ENCODE peak calls at places on chromosomes 16 and 17, in four cellular contexts. N is psoas muscle, F is brain microvascular endothelial cell, Z is heart left ventricle. P is an unnamed sample.

GRCh38 chr17:37507108-37507507 is 17.4 kb downstream of the DUSP14 start:
- DNase-seq in Z (no peak), F (no peak), N (no peak), P (no peak)

GRCh38 chr17:41907633-41908539 is 10.9 kb downstream of the ACLY start:
- DNase-seq in N (no peak), F (no peak), Z (no peak), P (no peak)

GRCh38 chr17:40341808-40342574 is 22.5 kb downstream of the GJD3 start:
- DNase-seq in F (peak), Z (peak), N (peak), P (peak)

GRCh38 chr16:14135704-14136103 is 64.6 kb downstream of the MRTFB start:
- DNase-seq in N (no peak), Z (no peak), F (no peak), P (no peak)

GRCh38 chr17:8376302-8377067 is at the start of gene KRABD2:
- DNase-seq in F (peak), N (peak), Z (peak), P (peak)

GRCh38 chr16:86798247-86799041 is 220.1 kb downstream of the FOXL1 start:
- DNase-seq in F (no peak), Z (no peak), N (no peak), P (no peak)

GRCh38 chr17:65294184-65294719 is 157.1 kb downstream of the RGS9 start:
- DNase-seq in N (peak), Z (peak), F (peak), P (peak)

GRCh38 chr17:1000597-1001490 is 3.9 kb downstream of the TIMM22 start:
- DNase-seq in N (no peak), F (peak), Z (peak), P (no peak)

GRCh38 chr16:11627822-11628457 is 40.3 kb upstream of the SNN start:
- DNase-seq in F (no peak), Z (no peak), N (no peak), P (peak)

GRCh38 chr16:15653227-15653626 is 3.2 kb downstream of the NDE1 start:
- DNase-seq in N (no peak), F (peak), Z (peak), P (no peak)

GRCh38 chr17:3497101-3497500 is 21.3 kb downstream of the ASPA start:
- DNase-seq in N (no peak), Z (no peak), F (no peak), P (no peak)

GRCh38 chr16:56945847-56946527 is 14.0 kb downstream of the HERPUD1 start:
- DNase-seq in F (no peak), Z (no peak), N (no peak), P (no peak)

GRCh38 chr16:75372236-75372856 is 61.0 kb downstream of the CFDP1 start:
- DNase-seq in F (peak), N (no peak), Z (no peak), P (no peak)

GRCh38 chr17:77810536-77810935 is 148.0 kb upstream of the TNRC6C start:
- DNase-seq in Z (peak), F (peak), N (peak), P (no peak)
- H3K27ac ChIP-seq in Z (peak), F (no peak), N (peak), P (peak)

GRCh38 chr17:17165666-17166308 is 40.3 kb downstream of the PLD6 start:
- DNase-seq in Z (no peak), N (no peak), F (no peak), P (no peak)
- H3K4me3 ChIP-seq in Z (no peak), N (no peak), F (no peak), P (no peak)

GRCh38 chr17:82698974-82699442 is 510 bp upstream of the RAB40B start:
- DNase-seq in F (no peak), Z (no peak), N (no peak), P (no peak)

GRCh38 chr17:82696259-82696658 is 2.2 kb downstream of the RAB40B start:
- DNase-seq in Z (no peak), N (no peak), F (no peak), P (no peak)

GRCh38 chr17:82698065-82698973 is at the start of gene RAB40B:
- DNase-seq in Z (peak), F (peak), N (peak), P (peak)

GRCh38 chr17:82696916-82697807 is 1.3 kb downstream of the RAB40B start:
- DNase-seq in F (no peak), Z (no peak), N (no peak), P (no peak)

DNA sequence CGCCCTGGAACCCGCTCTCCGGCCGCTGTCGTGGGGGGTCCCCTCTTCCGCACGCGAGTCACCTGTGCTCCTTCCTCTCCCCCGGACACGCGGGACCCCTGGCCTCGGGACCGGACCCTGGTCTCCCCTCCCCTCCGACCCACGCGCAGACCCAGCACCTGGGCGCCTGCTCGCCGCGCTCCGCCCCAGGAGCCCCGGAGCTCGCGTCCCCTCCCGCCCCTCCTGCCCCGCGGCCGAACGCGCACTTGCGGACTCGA is 762 bp downstream of the RAB40B start:
- DNase-seq in N (no peak), F (no peak), Z (no peak), P (no peak)
- H3K27ac ChIP-seq in N (peak), F (no peak), Z (no peak), P (peak)

GRCh38 chr17:50681260-50682200 is 26.2 kb downstream of the ANKRD40 start:
- DNase-seq in N (no peak), Z (peak), F (peak), P (no peak)
- H3K4me3 ChIP-seq in N (no peak), Z (no peak), F (no peak), P (no peak)